ENCODE peak calls at places on chromosomes 7 and 10, in nine cellular contexts. L is LNCaP clone FGC; C is T-helper 2 cell; V is stimulated activated CD4-positive, alpha-beta T cell treated with anti-CD3 and anti-CD28 coated beads, TNF-alpha, amount 100 ng/mL, for 24 hours; J is sigmoid colon; Z is activated T-cell treated with anti-CD3 and anti-CD28 coated beads for 1 hour; G is ovary; T is GM04504; R is fibroblast of the aortic adventitia. N is an unnamed sample.

GRCh38 chr10:27744478-27745379 is 890 bp downstream of the MKX start:
- DNase-seq in L (no peak), C (no peak), V (no peak), J (peak; percentile 72), Z (no peak), G (peak; percentile 62), T (no peak), R (no peak), N (no peak)

GRCh38 chr10:103238506-103239252 is 7.0 kb upstream of the RPEL1 start:
- DNase-seq in L (no peak), C (no peak), V (no peak), J (no peak), Z (no peak), G (peak; percentile 10), T (peak; percentile 44), R (peak; percentile 88), N (no peak)

GRCh38 chr10:48238826-48239520 is 35.5 kb downstream of the FRMPD2 start:
- DNase-seq in L (no peak), C (no peak), V (no peak), J (no peak), Z (no peak), G (no peak), T (no peak), R (no peak), N (no peak)

GRCh38 chr10:87547734-87548311 is 43.1 kb downstream of the MINPP1 start:
- DNase-seq in L (no peak), C (no peak), V (no peak), J (no peak), Z (no peak), G (no peak), T (peak; percentile 46), R (peak; percentile 91), N (no peak)

GRCh38 chr10:47329905-47330304 is 7.7 kb downstream of the GDF2 start:
- DNase-seq in L (no peak), C (no peak), V (no peak), J (no peak), Z (no peak), G (no peak), T (no peak), R (no peak), N (no peak)

GRCh38 chr10:116170815-116171250 is 102.2 kb downstream of the GFRA1 start:
- DNase-seq in L (no peak), C (no peak), V (no peak), J (no peak), Z (no peak), G (no peak), T (peak; percentile 57), R (no peak), N (no peak)

GRCh38 chr7:24764972-24765744 is 7.9 kb upstream of the GSDME start:
- DNase-seq in L (no peak), C (no peak), V (no peak), J (no peak), Z (no peak), G (no peak), T (no peak), R (no peak), N (no peak)

GRCh38 chr7:56007167-56007652 is 42.8 kb downstream of the NIPSNAP2 start:
- DNase-seq in L (no peak), C (no peak), V (no peak), J (no peak), Z (no peak), G (no peak), T (no peak), R (no peak), N (no peak)

GRCh38 chr7:81025360-81025759 is 106.5 kb upstream of the SEMA3C start:
- DNase-seq in L (no peak), C (no peak), V (no peak), J (no peak), Z (no peak), G (no peak), T (no peak), R (no peak), N (no peak)

GRCh38 chr10:104146871-104147270 is 24.9 kb downstream of the SFR1 start:
- DNase-seq in L (no peak), C (no peak), V (no peak), J (no peak), Z (no peak), G (no peak), T (no peak), R (no peak), N (peak; percentile 50)

GRCh38 chr7:22201182-22201880 is 155.6 kb downstream of the RAPGEF5 start:
- DNase-seq in L (no peak), C (no peak), V (no peak), J (no peak), Z (no peak), G (no peak), T (no peak), R (no peak), N (no peak)

GRCh38 chr10:59770689-59771088 is 17.4 kb upstream of the MRLN start:
- DNase-seq in L (no peak), C (no peak), V (no peak), J (no peak), Z (no peak), G (no peak), T (no peak), R (no peak), N (no peak)

GRCh38 chr7:20541615-20542349 is 73.7 kb upstream of the ABCB5 start:
- DNase-seq in L (no peak), C (no peak), V (no peak), J (no peak), Z (no peak), G (no peak), T (no peak), R (no peak), N (no peak)

GRCh38 chr7:119037941-119038340 is 813.4 kb downstream of the ANKRD7 start:
- DNase-seq in L (no peak), C (no peak), V (no peak), J (no peak), Z (no peak), G (no peak), T (no peak), R (no peak), N (no peak)

GRCh38 chr7:156496491-156497264 is 143.9 kb upstream of the RNF32 start:
- DNase-seq in L (no peak), C (no peak), V (no peak), J (no peak), Z (no peak), G (no peak), T (no peak), R (no peak), N (no peak)

GRCh38 chr10:132355754-132356153 is 23.8 kb downstream of the LRRC27 start:
- DNase-seq in L (no peak), C (no peak), V (no peak), J (no peak), Z (no peak), G (no peak), T (no peak), R (no peak), N (no peak)

GRCh38 chr7:71566376-71566775 is 434.4 kb downstream of the GALNT17 start:
- DNase-seq in L (no peak), C (no peak), V (no peak), J (no peak), Z (no peak), G (no peak), T (no peak), R (no peak), N (no peak)

GRCh38 chr10:422232-422631 is 267.2 kb downstream of the DIP2C start:
- DNase-seq in L (no peak), C (no peak), V (no peak), J (no peak), Z (no peak), G (no peak), T (no peak), R (no peak), N (no peak)

N was measured in nucleus accumbens.